ENCODE peak calls at places on chromosome 12, in seven cellular contexts. O is astrocyte of the spinal cord, Y is cardiac muscle cell, R is transverse colon, D is right atrium auricular region, M is cardiac fibroblast, A is fibroblast of lung. J is an unnamed sample.

GRCh38 chr12:57605308-57606015 is 838 bp downstream of the DTX3 start:
- DNase-seq in O (no peak), Y (peak), R (peak), D (no peak), M (no peak), A (no peak), J (no peak)

GRCh38 chr12:51827925-51828818 is 20.3 kb downstream of the FIGNL2 start:
- DNase-seq in O (peak), Y (no peak), R (peak), D (no peak), M (peak), A (peak), J (peak)

GRCh38 chr12:82407481-82407880 is 49.2 kb downstream of the METTL25 start:
- DNase-seq in O (no peak), Y (no peak), R (no peak), D (no peak), M (no peak), A (no peak), J (no peak)

GRCh38 chr12:63068857-63069442 is 82.1 kb downstream of the AVPR1A start:
- DNase-seq in O (peak), Y (peak), R (no peak), D (no peak), M (peak), A (peak), J (peak)

GRCh38 chr12:100706029-100706428 is 88.5 kb upstream of the ANO4 start:
- DNase-seq in O (peak), Y (no peak), R (no peak), D (no peak), M (peak), A (peak), J (peak)

GRCh38 chr12:32089156-32089950 is 17.3 kb upstream of the BICD1 start:
- DNase-seq in O (no peak), Y (no peak), R (no peak), D (no peak), M (no peak), A (no peak), J (peak)

GRCh38 chr12:84599539-84599938 is 313.1 kb downstream of the SLC6A15 start:
- DNase-seq in O (peak), Y (no peak), R (no peak), D (no peak), M (peak), A (peak), J (peak)

GRCh38 chr12:46579474-46579873 is 206.9 kb upstream of the SLC38A2 start:
- DNase-seq in O (no peak), Y (no peak), R (no peak), D (no peak), M (no peak), A (no peak), J (peak)

GRCh38 chr12:132248439-132249157 is 80.8 kb downstream of the GALNT9 start:
- DNase-seq in O (no peak), Y (no peak), R (no peak), D (no peak), M (peak), A (no peak), J (no peak)

GRCh38 chr12:85714425-85714824 is 121.8 kb downstream of the RASSF9 start:
- DNase-seq in O (no peak), Y (no peak), R (no peak), D (no peak), M (no peak), A (no peak), J (no peak)

GRCh38 chr12:68340404-68341270 is 8.5 kb upstream of the MDM1 start:
- DNase-seq in O (no peak), Y (no peak), R (no peak), D (no peak), M (no peak), A (no peak), J (peak)

GRCh38 chr12:110498984-110499706 is 2.8 kb downstream of the VPS29 start:
- DNase-seq in O (no peak), Y (no peak), R (no peak), D (no peak), M (peak), A (peak), J (peak)

GRCh38 chr12:122062832-122063690 is 15.5 kb upstream of the MLXIP start:
- DNase-seq in O (peak), Y (no peak), R (peak), D (no peak), M (peak), A (peak), J (peak)

GRCh38 chr12:100858658-100859057 is 64.1 kb downstream of the ANO4 start:
- DNase-seq in O (peak), Y (no peak), R (no peak), D (no peak), M (peak), A (no peak), J (peak)

GRCh38 chr12:95225645-95226212 is 8.1 kb downstream of the VEZT start:
- DNase-seq in O (no peak), Y (no peak), R (no peak), D (no peak), M (no peak), A (no peak), J (no peak)

GRCh38 chr12:122421815-122422737 is at the start of gene CLIP1:
- DNase-seq in O (peak), Y (peak), R (peak), D (peak), M (peak), A (peak), J (peak)

GRCh38 chr12:59046763-59047534 is 126.6 kb upstream of the LRIG3 start:
- DNase-seq in O (no peak), Y (no peak), R (no peak), D (no peak), M (no peak), A (no peak), J (peak)

GRCh38 chr12:39723831-39724230 is 104.2 kb upstream of the ABCD2 start:
- DNase-seq in O (peak), Y (no peak), R (no peak), D (no peak), M (peak), A (peak), J (peak)

GRCh38 chr12:5388581-5389535 is 43.0 kb upstream of the NTF3 start:
- DNase-seq in O (no peak), Y (no peak), R (no peak), D (no peak), M (no peak), A (no peak), J (peak)

GRCh38 chr12:80711866-80712265 is 4.4 kb downstream of the MYF6 start:
- DNase-seq in O (no peak), Y (no peak), R (no peak), D (no peak), M (no peak), A (no peak), J (no peak)

GRCh38 chr12:6722863-6723262 is 983 bp upstream of the COPS7A start:
- DNase-seq in O (no peak), Y (no peak), R (no peak), D (no peak), M (no peak), A (no peak), J (no peak)

GRCh38 chr12:91818236-91819131 is 327.2 kb downstream of the BTG1 start:
- DNase-seq in O (peak), Y (no peak), R (no peak), D (no peak), M (no peak), A (no peak), J (peak)

GRCh38 chr12:45279916-45280547 is 64.1 kb downstream of the ANO6 start:
- DNase-seq in O (no peak), Y (no peak), R (no peak), D (no peak), M (no peak), A (no peak), J (no peak)

GRCh38 chr12:89988156-89988555 is 279.5 kb upstream of the ATP2B1 start:
- DNase-seq in O (no peak), Y (no peak), R (no peak), D (no peak), M (no peak), A (peak), J (no peak)

GRCh38 chr12:49874142-49874897 is 29.4 kb downstream of the FAIM2 start:
- DNase-seq in O (no peak), Y (no peak), R (no peak), D (peak), M (no peak), A (peak), J (no peak)

GRCh38 chr12:115323223-115323905 is 639.4 kb upstream of the TBX3 start:
- DNase-seq in O (peak), Y (no peak), R (no peak), D (no peak), M (peak), A (peak), J (peak)

GRCh38 chr12:43722621-43723020 is 36.0 kb downstream of the PUS7L start:
- DNase-seq in O (no peak), Y (no peak), R (no peak), D (no peak), M (no peak), A (no peak), J (no peak)

GRCh38 chr12:22333751-22334695 is 484 bp downstream of the ST8SIA1 start:
- DNase-seq in O (no peak), Y (peak), R (peak), D (no peak), M (no peak), A (no peak), J (no peak)

GRCh38 chr12:68745376-68745903 is 536 bp upstream of the SLC35E3 start:
- DNase-seq in O (peak), Y (no peak), R (no peak), D (no peak), M (no peak), A (peak), J (no peak)

GRCh38 chr12:1821805-1822204 is 1.4 kb downstream of the LRTM2 start:
- DNase-seq in O (no peak), Y (no peak), R (no peak), D (no peak), M (no peak), A (no peak), J (no peak)

GRCh38 chr12:2064078-2064507 is 11.3 kb downstream of the CACNA1C start:
- DNase-seq in O (peak), Y (no peak), R (no peak), D (no peak), M (peak), A (no peak), J (no peak)

GRCh38 chr12:26195250-26195640 is at the start of gene SSPN:
- DNase-seq in O (peak), Y (peak), R (peak), D (peak), M (peak), A (peak), J (peak)

GRCh38 chr12:12720637-12721250 is 3.6 kb downstream of the CDKN1B start:
- DNase-seq in O (peak), Y (no peak), R (no peak), D (no peak), M (peak), A (no peak), J (no peak)

GRCh38 chr12:58252914-58253313 is 311.5 kb downstream of the ATP23 start:
- DNase-seq in O (no peak), Y (no peak), R (no peak), D (no peak), M (no peak), A (no peak), J (peak)

GRCh38 chr12:117646595-117646994 is 285.2 kb upstream of the NOS1 start:
- DNase-seq in O (no peak), Y (no peak), R (no peak), D (no peak), M (no peak), A (no peak), J (no peak)

GRCh38 chr12:38904932-38905479 is 385 bp downstream of the CPNE8 start:
- DNase-seq in O (peak), Y (no peak), R (peak), D (peak), M (peak), A (no peak), J (peak)

GRCh38 chr12:127295630-127296029 is 971.3 kb upstream of the TMEM132C start:
- DNase-seq in O (no peak), Y (no peak), R (no peak), D (peak), M (no peak), A (no peak), J (no peak)

GRCh38 chr12:14643247-14643646 is 53.2 kb downstream of the GUCY2C start:
- DNase-seq in O (no peak), Y (no peak), R (no peak), D (no peak), M (peak), A (no peak), J (no peak)

DNA sequence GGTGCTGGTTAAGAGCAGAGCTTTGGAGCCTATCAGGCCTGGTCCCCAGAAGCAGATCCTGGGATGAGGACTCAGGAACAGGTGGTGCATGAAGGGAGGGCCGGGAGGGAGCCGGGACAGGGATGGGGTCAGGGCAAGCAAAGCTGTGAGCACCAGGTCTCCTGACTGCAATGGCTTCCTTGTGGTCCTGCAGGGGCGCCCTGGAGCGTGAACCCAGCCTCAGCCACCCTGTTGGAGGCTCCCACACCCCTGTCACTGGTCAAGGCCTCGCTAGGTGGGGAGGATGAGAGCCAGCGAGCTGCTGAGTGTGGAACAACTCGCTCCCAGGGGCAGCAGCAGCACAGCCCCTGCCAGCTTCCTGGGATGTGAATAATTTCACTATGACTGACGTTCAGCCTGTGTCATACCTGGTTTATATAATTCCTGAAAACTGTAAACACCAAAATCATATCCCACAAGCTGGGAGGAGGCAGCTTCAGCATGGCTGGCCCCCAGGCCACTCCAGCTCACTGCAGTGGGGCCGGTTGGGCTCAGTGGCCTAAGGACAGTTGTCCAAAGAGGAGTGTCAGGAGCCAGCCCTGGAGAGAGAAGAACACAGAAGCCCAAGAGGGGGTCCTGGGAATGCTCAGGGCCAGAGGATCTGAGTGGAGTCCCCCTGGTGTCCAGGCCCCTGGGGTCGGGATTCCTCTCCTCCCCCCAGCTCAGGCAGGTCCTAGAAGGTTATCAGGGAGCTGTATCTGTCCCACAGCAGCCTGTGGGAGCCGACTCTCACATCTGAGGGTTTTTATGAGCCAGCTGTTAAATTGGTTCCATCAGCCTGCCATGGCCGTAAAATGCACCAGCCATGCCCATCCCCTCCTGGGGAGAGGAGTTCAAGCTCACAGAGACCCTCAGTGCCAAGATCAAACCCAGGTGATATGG is 272.9 kb downstream of the ADGRD1 start:
- DNase-seq in O (no peak), Y (no peak), R (no peak), D (no peak), M (no peak), A (no peak), J (no peak)
- TF ChIP-seq CTCF in O (no peak), Y (no peak), R (no peak), D (no peak), M (no peak), A (no peak), J (no peak)

GRCh38 chr12:24226745-24227350 is 277.4 kb upstream of the SOX5 start:
- DNase-seq in O (peak), Y (no peak), R (no peak), D (peak), M (peak), A (peak), J (peak)
- H3K4me3 ChIP-seq in O (no peak), Y (no peak), R (no peak), D (no peak), M (no peak), A (no peak), J (no peak)

GRCh38 chr12:30002677-30003076 is 218.9 kb upstream of the TMTC1 start:
- DNase-seq in O (no peak), Y (no peak), R (no peak), D (no peak), M (no peak), A (no peak), J (no peak)
- TF ChIP-seq CTCF in O (no peak), Y (no peak), R (no peak), D (no peak), M (peak), A (no peak), J (no peak)

DNA sequence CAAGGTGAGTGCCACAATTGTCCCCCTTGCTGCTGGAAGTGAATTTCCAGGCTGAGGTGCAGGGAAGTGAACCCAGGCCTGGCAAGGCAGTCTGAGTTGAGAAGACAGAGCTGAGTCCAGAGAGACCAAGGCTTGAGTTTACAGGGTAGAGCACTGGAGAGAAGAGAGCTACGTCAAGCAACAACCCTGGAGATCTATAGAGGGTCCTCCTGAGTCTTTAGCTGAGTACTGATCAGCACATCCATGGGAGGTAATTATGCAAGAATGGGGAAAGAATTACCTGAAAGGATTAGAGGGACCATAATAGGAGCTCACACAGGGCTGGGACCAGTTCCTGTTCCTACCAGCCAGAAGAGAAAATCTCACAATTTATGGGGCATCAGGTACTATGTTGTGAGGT is 190.7 kb downstream of the NEDD1 start:
- DNase-seq in O (no peak), Y (no peak), R (no peak), D (no peak), M (no peak), A (no peak), J (no peak)
- H3K4me3 ChIP-seq in O (no peak), Y (no peak), R (no peak), D (no peak), M (no peak), A (no peak), J (no peak)

J was measured in epithelial cell of esophagus.